ENCODE peak calls at places on chromosomes 16 and 17, in seven cellular contexts. U is stomach; D is A549; B is left lung; F is tibial artery; G is lower lobe of right lung; I is CD8-positive, alpha-beta T cell. O is an unnamed sample. For H3K4me1, the result is how much of the 10 kb centered on the place peaks cover.

GRCh38 chr16:47258874-47259461 is 115.2 kb upstream of the NETO2 start:
- DNase-seq in U (no peak), D (peak), B (no peak), F (no peak), G (no peak), I (no peak), O (no peak)

GRCh38 chr17:48051706-48052486 is 3.7 kb downstream of the NFE2L1 start:
- DNase-seq in U (peak), D (no peak), B (no peak), F (peak), G (no peak), I (no peak), O (peak)

GRCh38 chr17:42704495-42705494 is 22.5 kb downstream of the CNTNAP1 start:
- DNase-seq in U (no peak), D (no peak), B (no peak), F (no peak), G (no peak), I (no peak), O (no peak)

GRCh38 chr16:57694556-57695377 is at the start of gene DRC7:
- DNase-seq in U (peak), D (peak), B (no peak), F (peak), G (no peak), I (no peak), O (no peak)

GRCh38 chr16:88743693-88744519 is 37.6 kb downstream of the CTU2 start:
- DNase-seq in U (peak), D (peak), B (peak), F (peak), G (peak), I (peak), O (peak)

GRCh38 chr16:67257486-67258159 is 8.8 kb downstream of the SLC9A5 start:
- DNase-seq in U (no peak), D (no peak), B (no peak), F (peak), G (no peak), I (no peak), O (no peak)

GRCh38 chr16:48583075-48584065 is 26.6 kb downstream of the N4BP1 start:
- DNase-seq in U (no peak), D (no peak), B (no peak), F (no peak), G (no peak), I (no peak), O (no peak)

GRCh38 chr17:35740997-35741931 is 9.8 kb downstream of the RASL10B start:
- DNase-seq in U (no peak), D (no peak), B (peak), F (no peak), G (no peak), I (no peak), O (no peak)

GRCh38 chr16:24036614-24037013 is 200.8 kb downstream of the PRKCB start:
- DNase-seq in U (peak), D (peak), B (no peak), F (no peak), G (no peak), I (peak), O (no peak)

GRCh38 chr16:16150117-16150877 is 73.0 kb downstream of the ABCC6 start:
- DNase-seq in U (no peak), D (no peak), B (no peak), F (peak), G (no peak), I (no peak), O (peak)

GRCh38 chr17:43676471-43676870 is 14.7 kb upstream of the MEOX1 start:
- DNase-seq in U (no peak), D (no peak), B (no peak), F (peak), G (no peak), I (no peak), O (no peak)

GRCh38 chr16:22008215-22009142 is 568 bp downstream of the MOSMO start:
- DNase-seq in U (no peak), D (peak), B (peak), F (peak), G (peak), I (no peak), O (no peak)

GRCh38 chr17:81396722-81397313 is 1.6 kb downstream of the BAHCC1 start:
- DNase-seq in U (peak), D (peak), B (no peak), F (no peak), G (no peak), I (no peak), O (peak)

GRCh38 chr16:88772871-88773811 is 11.9 kb downstream of the PIEZO1 start:
- DNase-seq in U (no peak), D (no peak), B (no peak), F (peak), G (peak), I (no peak), O (peak)

GRCh38 chr17:1491406-1492248 is 859 bp downstream of the MYO1C start:
- DNase-seq in U (peak), D (peak), B (peak), F (peak), G (peak), I (no peak), O (peak)

GRCh38 chr16:74627506-74628220 is 20.7 kb upstream of the GLG1 start:
- DNase-seq in U (peak), D (no peak), B (no peak), F (no peak), G (no peak), I (no peak), O (no peak)

DNA sequence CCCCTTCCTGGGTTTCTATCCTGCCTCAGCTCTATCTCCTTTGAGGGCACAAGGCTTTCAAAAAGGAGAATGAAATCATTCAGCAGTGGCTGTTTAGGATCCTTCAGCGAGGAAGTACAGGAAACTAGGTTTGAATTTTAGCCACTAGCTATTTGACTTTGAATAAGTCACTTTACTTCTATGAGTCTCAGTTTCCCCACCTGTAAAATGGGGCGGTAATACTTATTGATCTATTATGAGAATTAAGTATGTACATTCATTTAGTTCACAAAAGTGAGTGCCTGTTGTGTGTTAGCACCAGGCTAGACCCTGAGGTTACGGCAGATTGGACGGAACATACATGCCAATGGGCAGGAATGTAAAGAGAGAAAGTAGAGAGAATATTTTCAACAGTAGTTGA is 6.6 kb downstream of the CDH1 start:
- DNase-seq in U (no peak), D (no peak), B (no peak), F (no peak), G (no peak), I (no peak), O (no peak)
- H3K4me1 ChIP-seq in U (half or more), D (half or more), B (under half), F (under half), G (under half), I (under half), O (under half)

GRCh38 chr17:63937920-63938319 is 5.8 kb upstream of the CD79B start:
- DNase-seq in U (no peak), D (no peak), B (no peak), F (no peak), G (no peak), I (no peak), O (no peak)

GRCh38 chr17:63934391-63935112 is 2.4 kb upstream of the CD79B start:
- DNase-seq in U (no peak), D (no peak), B (no peak), F (no peak), G (no peak), I (no peak), O (no peak)

GRCh38 chr17:63939401-63939800 is 7.3 kb upstream of the CD79B start:
- DNase-seq in U (no peak), D (no peak), B (no peak), F (no peak), G (no peak), I (no peak), O (no peak)

GRCh38 chr17:63939884-63940283 is 7.8 kb upstream of the CD79B start:
- DNase-seq in U (no peak), D (no peak), B (no peak), F (no peak), G (no peak), I (no peak), O (no peak)

GRCh38 chr17:63937319-63937718 is 5.2 kb upstream of the CD79B start:
- DNase-seq in U (no peak), D (no peak), B (no peak), F (no peak), G (no peak), I (no peak), O (no peak)
- TF ChIP-seq CTCF in U (no peak), D (no peak), B (no peak), F (no peak), G (no peak), I (no peak), O (no peak)

DNA sequence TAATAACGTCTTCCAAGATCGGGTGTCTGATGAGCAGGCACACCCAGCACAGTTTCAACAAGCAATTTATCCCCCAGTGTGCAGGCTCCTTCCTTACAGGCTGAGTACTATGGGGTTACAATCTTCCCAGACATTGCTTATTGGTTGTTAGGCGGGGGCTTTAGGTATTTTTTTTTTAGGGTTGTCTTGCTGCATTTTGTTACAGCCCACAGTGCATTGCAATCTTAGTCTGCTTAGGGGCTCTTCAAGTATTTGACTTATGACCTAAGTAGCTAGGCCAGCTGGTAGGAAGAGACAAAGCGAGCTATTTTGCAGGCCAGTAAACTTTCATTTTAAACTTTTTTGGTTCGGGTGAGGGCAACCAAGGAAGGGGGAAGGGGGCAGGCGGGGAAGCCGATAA is 5.8 kb downstream of the PLD6 start:
- DNase-seq in U (no peak), D (no peak), B (no peak), F (no peak), G (no peak), I (no peak), O (no peak)
- H3K27ac ChIP-seq in U (no peak), D (no peak), B (no peak), F (no peak), G (peak), I (no peak), O (peak)

GRCh38 chr17:33964344-33964979 is 290.6 kb upstream of the CCL2 start:
- DNase-seq in U (no peak), D (no peak), B (no peak), F (no peak), G (no peak), I (no peak), O (no peak)

GRCh38 chr17:33966410-33967063 is 288.5 kb upstream of the CCL2 start:
- DNase-seq in U (no peak), D (no peak), B (no peak), F (no peak), G (no peak), I (no peak), O (no peak)

GRCh38 chr17:33970271-33970670 is 284.8 kb upstream of the CCL2 start:
- DNase-seq in U (no peak), D (no peak), B (no peak), F (no peak), G (no peak), I (no peak), O (no peak)

GRCh38 chr17:33968350-33969044 is 286.6 kb upstream of the CCL2 start:
- DNase-seq in U (no peak), D (no peak), B (no peak), F (no peak), G (no peak), I (no peak), O (no peak)

GRCh38 chr17:33967608-33968349 is 287.3 kb upstream of the CCL2 start:
- DNase-seq in U (no peak), D (no peak), B (no peak), F (no peak), G (no peak), I (no peak), O (no peak)
- H3K4me1 ChIP-seq in U (under half), D (under half), B (under half), F (under half), G (under half), I (under half), O (under half)

GRCh38 chr17:28508325-28508724 is 2.2 kb downstream of the FOXN1 start:
- DNase-seq in U (no peak), D (no peak), B (no peak), F (no peak), G (no peak), I (no peak), O (no peak)

GRCh38 chr17:28506763-28507487 is 777 bp downstream of the FOXN1 start:
- DNase-seq in U (no peak), D (no peak), B (no peak), F (no peak), G (peak), I (no peak), O (no peak)

GRCh38 chr17:28509784-28510183 is 3.6 kb downstream of the FOXN1 start:
- DNase-seq in U (no peak), D (no peak), B (no peak), F (peak), G (peak), I (no peak), O (no peak)

GRCh38 chr17:28505986-28506665 is at the start of gene FOXN1:
- DNase-seq in U (no peak), D (no peak), B (no peak), F (no peak), G (peak), I (no peak), O (no peak)

DNA sequence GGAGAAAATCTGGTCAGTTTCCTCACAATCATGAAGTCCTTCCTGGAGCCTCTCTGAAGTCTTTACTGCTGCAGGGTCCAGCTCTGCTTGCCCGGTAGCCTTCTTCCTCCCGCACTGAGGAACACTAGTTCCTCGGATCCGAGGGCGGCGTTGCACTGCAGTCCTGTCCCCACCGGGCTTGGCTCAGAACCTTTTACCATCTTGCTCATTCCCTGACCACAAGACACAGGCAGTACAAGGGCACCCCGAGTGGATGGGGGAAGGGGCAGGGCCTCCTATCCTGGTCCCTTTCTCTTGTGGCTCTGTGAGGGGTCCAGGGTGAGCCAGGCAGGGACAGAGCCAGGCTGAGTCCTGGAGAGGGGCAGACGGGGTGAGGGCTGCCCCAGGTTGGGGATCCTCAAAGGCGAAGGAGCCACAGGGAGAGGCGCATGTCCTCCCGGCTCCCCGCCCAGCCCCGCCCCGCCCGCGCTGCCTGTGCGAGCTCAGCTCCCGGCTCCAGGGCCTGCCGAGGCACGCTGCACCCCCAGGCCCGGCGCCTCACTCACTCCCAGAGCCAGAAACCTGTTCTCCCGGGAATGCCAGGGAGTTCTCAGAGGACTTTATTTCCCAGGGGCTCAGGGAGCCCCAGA is 1.5 kb downstream of the FOXN1 start:
- DNase-seq in U (no peak), D (no peak), B (no peak), F (no peak), G (peak), I (no peak), O (no peak)
- TF ChIP-seq CTCF in U (no peak), D (no peak), B (no peak), F (no peak), G (no peak), I (no peak), O (no peak)

GRCh38 chr16:1550061-1550460 is 16.6 kb downstream of the TMEM204 start:
- DNase-seq in U (no peak), D (no peak), B (no peak), F (no peak), G (no peak), I (no peak), O (no peak)
- H3K27ac ChIP-seq in U (no peak), D (no peak), B (no peak), F (peak), G (peak), I (no peak), O (peak)

DNA sequence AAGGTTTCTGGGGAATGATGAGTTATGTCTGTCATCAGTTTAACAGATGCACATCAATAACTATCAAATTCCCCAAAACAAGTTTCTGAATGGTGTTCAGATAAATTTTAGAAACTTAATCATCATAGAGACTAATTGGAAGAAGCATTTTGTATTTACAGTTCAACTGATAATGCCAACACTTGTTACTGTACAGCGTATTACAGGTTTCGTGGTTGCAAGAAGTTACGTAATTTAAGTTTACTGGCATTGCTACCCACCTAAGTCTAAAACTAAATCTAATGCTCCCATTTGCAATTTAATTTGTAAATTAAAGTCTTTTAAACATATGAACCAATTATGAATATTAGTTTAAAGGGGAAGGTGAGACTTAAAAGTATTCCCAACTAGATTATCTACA is 3.0 kb downstream of the SRSF1 start:
- DNase-seq in U (no peak), D (no peak), B (no peak), F (no peak), G (no peak), I (no peak), O (no peak)
- H3K4me1 ChIP-seq in U (half or more), D (half or more), B (half or more), F (under half), G (half or more), I (under half), O (half or more)

O was measured in left ventricle myocardium inferior.